ENCODE peak calls at places on chromosome 21, in five cellular contexts. X is nephron progenitor cell, J is activated T-cell treated with anti-CD3 and anti-CD28 coated beads for 4 hours, Q is Right ventricle myocardium inferior, W is hippocampal formation. R is an unnamed sample.

GRCh38 chr21:22855581-22855980 is 1857.4 kb downstream of the NCAM2 start:
- DNase-seq in J (no peak), W (no peak), X (no peak), Q (no peak), R (peak; percentile 27)

GRCh38 chr21:38148046-38148445 is 108.7 kb upstream of the KCNJ15 start:
- DNase-seq in W (no peak), Q (no peak), J (no peak), X (no peak), R (no peak)

GRCh38 chr21:16124397-16125130 is 394.8 kb downstream of the USP25 start:
- DNase-seq in Q (no peak), W (no peak), X (no peak), J (no peak), R (no peak)

GRCh38 chr21:46063227-46063626 is 34.7 kb upstream of the COL6A2 start:
- DNase-seq in Q (no peak), J (no peak), X (no peak), W (no peak), R (peak; percentile 25)

GRCh38 chr21:28110074-28110473 is 882.6 kb downstream of the LTN1 start:
- DNase-seq in J (no peak), W (no peak), Q (no peak), X (no peak), R (no peak)

GRCh38 chr21:31872452-31873274 is at the start of gene HUNK:
- DNase-seq in X (peak; percentile 84), J (no peak), Q (no peak), W (no peak), R (peak; percentile 79)

GRCh38 chr21:17925000-17925610 is 105.9 kb upstream of the C21orf91 start:
- DNase-seq in W (peak; percentile 53), J (peak; percentile 34), Q (no peak), X (peak; percentile 56), R (peak; percentile 78)

GRCh38 chr21:42463861-42464515 is 32.0 kb downstream of the RSPH1 start:
- DNase-seq in X (peak; percentile 37), J (peak; percentile 55), Q (no peak), W (no peak), R (peak; percentile 40)

GRCh38 chr21:44574457-44575306 is 1.2 kb downstream of the KRTAP10-4 start:
- DNase-seq in J (no peak), X (no peak), Q (no peak), W (no peak), R (peak; percentile 89)

GRCh38 chr21:38938343-38938742 is 132.6 kb downstream of the ETS2 start:
- DNase-seq in J (no peak), X (peak; percentile 16), W (no peak), Q (no peak), R (peak; percentile 84)

GRCh38 chr21:35217504-35218060 is 168.5 kb upstream of the RUNX1 start:
- DNase-seq in W (no peak), X (no peak), Q (no peak), J (no peak), R (peak; percentile 79)